ENCODE peak calls at places on chromosomes 12 and 14, in six cellular contexts. E is epithelial cell of esophagus; X is putamen; O is stimulated activated CD8-positive, alpha-beta memory T cell treated with anti-CD3 and anti-CD28 coated beads, Interleukin-4, amount 100 ng/mL, for 24 hours; R is left lung; G is NCI-H187 treated with DMSO at 0.1 percent for 48 hours. F is an unnamed sample.
A peak's percentile ranks its signal among the peaks of the same experiment; 100 is the strongest.

GRCh38 chr12:8860165-8860961 is 37.9 kb downstream of the A2ML1 start:
- DNase-seq in X (peak; percentile 34), R (no peak), G (no peak), O (no peak), E (peak; percentile 71), F (no peak)

GRCh38 chr14:61577506-61577931 is 117.8 kb upstream of the HIF1A start:
- DNase-seq in G (no peak), R (no peak), E (no peak), O (no peak), X (no peak), F (no peak)

GRCh38 chr12:107126688-107127481 is 33.5 kb upstream of the CRY1 start:
- DNase-seq in E (peak; percentile 40), R (no peak), O (no peak), G (peak; percentile 39), X (no peak), F (no peak)

GRCh38 chr14:61238611-61239010 is 42.5 kb downstream of the TMEM30B start:
- DNase-seq in X (no peak), E (no peak), R (no peak), G (no peak), O (no peak), F (no peak)

GRCh38 chr12:64757778-64758177 is 1.4 kb downstream of the GNS start:
- DNase-seq in G (no peak), O (no peak), R (no peak), E (peak; percentile 25), X (no peak), F (no peak)

GRCh38 chr12:117025481-117026151 is 73.6 kb downstream of the TESC start:
- DNase-seq in O (peak; percentile 27), E (peak; percentile 64), X (no peak), G (no peak), R (peak; percentile 81), F (peak; percentile 85)

GRCh38 chr12:58922849-58923248 is 2.5 kb upstream of the LRIG3 start:
- DNase-seq in O (no peak), R (no peak), E (no peak), G (no peak), X (no peak), F (no peak)

GRCh38 chr14:22386924-22387775 is 201.9 kb downstream of the DAD1 start:
- DNase-seq in X (peak; percentile 78), R (no peak), E (peak; percentile 71), O (no peak), G (no peak), F (peak; percentile 88)

GRCh38 chr14:35158951-35159653 is 36.8 kb downstream of the PRORP start:
- DNase-seq in R (no peak), G (no peak), X (no peak), O (no peak), E (no peak), F (no peak)

GRCh38 chr12:112198120-112198733 is 72.9 kb downstream of the TRAFD1 start:
- DNase-seq in E (peak; percentile 69), O (peak; percentile 30), X (peak; percentile 36), R (no peak), G (no peak), F (peak; percentile 37)

GRCh38 chr12:21073129-21073528 is 57.9 kb upstream of the SLCO1B1 start:
- DNase-seq in X (no peak), G (no peak), R (no peak), O (no peak), E (no peak), F (no peak)

GRCh38 chr14:99736600-99737371 is 52.7 kb downstream of the CYP46A1 start:
- DNase-seq in O (no peak), E (no peak), R (peak; percentile 70), G (no peak), X (no peak), F (no peak)

GRCh38 chr12:67080637-67081036 is 188.5 kb upstream of the CAND1 start:
- DNase-seq in E (no peak), G (peak; percentile 49), R (no peak), X (no peak), O (no peak), F (peak; percentile 33)

GRCh38 chr12:108611884-108612415 is 14.1 kb upstream of the TMEM119 start:
- DNase-seq in O (peak; percentile 52), E (peak; percentile 87), X (no peak), G (no peak), R (peak; percentile 50), F (no peak)

GRCh38 chr12:95600567-95600966 is 49.3 kb upstream of the USP44 start:
- DNase-seq in X (no peak), R (no peak), E (no peak), O (no peak), G (no peak), F (no peak)

GRCh38 chr12:25337916-25338315 is 87.2 kb upstream of the KRAS start:
- DNase-seq in R (no peak), X (no peak), G (no peak), E (no peak), O (no peak), F (no peak)

GRCh38 chr12:75526655-75527511 is 15.5 kb upstream of the KRR1 start:
- DNase-seq in O (no peak), G (peak; percentile 18), R (no peak), X (peak; percentile 50), E (peak; percentile 59), F (peak; percentile 42)

GRCh38 chr14:73888971-73889370 is 2.3 kb downstream of the ZNF410 start:
- DNase-seq in E (peak; percentile 64), X (no peak), O (no peak), R (no peak), G (no peak), F (no peak)

GRCh38 chr12:80698847-80699542 is 8.4 kb upstream of the MYF6 start:
- DNase-seq in X (no peak), G (no peak), O (no peak), R (no peak), E (no peak), F (no peak)

F was measured in NCI-H2107.